ENCODE peak calls at places on chromosomes 1 and 21, in ten cellular contexts. D is germinal center; V is AG09319; B is AG20443; H is mesothelial cell of epicardium; A is choroid plexus epithelial cell; N is stimulated activated CD8-positive, alpha-beta memory T cell treated with anti-CD3 and anti-CD28 coated beads, Interleukin-15, amount 100 ng/mL, for 24 hours; F is central memory CD4-positive, alpha-beta T cell; I is activated T-helper 1 cell treated with Interleukin-2 at 50 U/mL for 16 hours; Q is NCI-H1092 treated with DMSO at 0.1 percent for 48 hours. E is an unnamed sample.

GRCh38 chr1:195188821-195189220 is 1419.4 kb downstream of the KCNT2 start:
- DNase-seq in F (no peak), N (no peak), B (no peak), H (no peak), I (no peak), D (no peak), A (peak), V (no peak), Q (no peak), E (no peak)

GRCh38 chr1:170805957-170806662 is 129.2 kb upstream of the MROH9 start:
- DNase-seq in A (no peak), B (no peak), F (no peak), V (no peak), N (no peak), H (no peak), D (no peak), I (no peak), Q (no peak), E (no peak)

GRCh38 chr1:65235867-65236805 is 73.2 kb upstream of the DNAJC6 start:
- DNase-seq in V (peak), Q (peak), N (no peak), I (no peak), H (no peak), A (peak), F (peak), D (peak), B (peak), E (peak)

GRCh38 chr21:45853703-45854342 is 127.7 kb upstream of the COL6A1 start:
- DNase-seq in F (no peak), A (no peak), B (no peak), N (no peak), I (no peak), Q (peak), D (no peak), H (no peak), V (no peak), E (no peak)

GRCh38 chr1:220690140-220691038 is at the start of gene C1orf115:
- DNase-seq in V (no peak), A (peak), D (peak), I (peak), Q (peak), N (peak), F (peak), H (peak), B (peak), E (peak)

GRCh38 chr1:54812801-54813478 is 11.8 kb upstream of the TTC22 start:
- DNase-seq in D (no peak), I (no peak), Q (no peak), H (peak), F (no peak), N (no peak), V (no peak), B (no peak), A (no peak), E (no peak)

GRCh38 chr1:6603424-6603850 is 768 bp upstream of the KLHL21 start:
- DNase-seq in N (no peak), D (peak), H (peak), V (no peak), B (peak), Q (no peak), A (peak), F (peak), I (peak), E (peak)

GRCh38 chr1:236699366-236699765 is 13.1 kb downstream of the ACTN2 start:
- DNase-seq in D (no peak), V (no peak), Q (no peak), I (no peak), H (no peak), N (no peak), B (no peak), A (no peak), F (no peak), E (no peak)

GRCh38 chr1:244112046-244112445 is 61.0 kb downstream of the ZBTB18 start:
- DNase-seq in F (no peak), H (no peak), N (no peak), V (no peak), A (no peak), I (no peak), D (no peak), Q (no peak), B (no peak), E (no peak)

GRCh38 chr1:28358701-28359100 is 10.8 kb upstream of the PHACTR4 start:
- DNase-seq in F (no peak), B (no peak), I (no peak), V (no peak), Q (no peak), A (no peak), N (no peak), D (no peak), H (no peak), E (no peak)

GRCh38 chr1:7609311-7609994 is 161.6 kb upstream of the VAMP3 start:
- DNase-seq in B (no peak), V (no peak), N (no peak), A (no peak), I (no peak), Q (peak), H (no peak), D (no peak), F (no peak), E (no peak)

GRCh38 chr1:208652300-208653160 is 408.3 kb upstream of the PLXNA2 start:
- DNase-seq in F (no peak), A (peak), H (peak), V (peak), D (peak), B (peak), N (no peak), I (no peak), Q (peak), E (peak)

GRCh38 chr1:204410764-204411450 is 710 bp downstream of the PPP1R15B start:
- DNase-seq in I (no peak), N (no peak), F (peak), V (no peak), Q (peak), A (peak), H (peak), D (peak), B (peak), E (peak)

GRCh38 chr1:96130432-96130831 is 591.2 kb upstream of the PTBP2 start:
- DNase-seq in D (no peak), Q (peak), A (no peak), N (no peak), V (no peak), H (no peak), B (no peak), I (no peak), F (no peak), E (no peak)

GRCh38 chr1:53628286-53628955 is 110.5 kb downstream of the GLIS1 start:
- DNase-seq in Q (no peak), I (no peak), D (no peak), B (no peak), V (no peak), A (no peak), N (no peak), H (peak), F (no peak), E (no peak)

GRCh38 chr21:41715649-41716321 is 51.1 kb downstream of the RIPK4 start:
- DNase-seq in B (no peak), H (no peak), Q (no peak), V (no peak), F (no peak), N (no peak), A (no peak), I (no peak), D (no peak), E (no peak)

GRCh38 chr1:116713474-116713873 is 40.8 kb upstream of the CD2 start:
- DNase-seq in N (no peak), F (no peak), B (no peak), H (no peak), Q (no peak), I (no peak), A (no peak), V (no peak), D (no peak), E (no peak)

GRCh38 chr21:35020446-35020845 is 28.7 kb downstream of the RUNX1 start:
- DNase-seq in Q (no peak), F (peak), H (no peak), A (no peak), I (no peak), V (no peak), B (no peak), N (no peak), D (no peak), E (no peak)

GRCh38 chr1:170674239-170674638 is 10.3 kb downstream of the PRRX1 start:
- DNase-seq in A (no peak), Q (no peak), V (no peak), H (no peak), I (no peak), D (no peak), N (no peak), B (peak), F (no peak), E (no peak)

GRCh38 chr1:227891223-227891954 is 56.3 kb downstream of the WNT9A start:
- DNase-seq in B (no peak), A (no peak), I (no peak), F (no peak), D (no peak), Q (no peak), H (no peak), V (no peak), N (no peak), E (no peak)